ENCODE peak calls at places on chromosomes 2 and 18, in ten cellular contexts. J, M, G, D, E, F, H, C, W and U are unnamed samples.
A peak's percentile ranks its signal among the peaks of the same experiment; 100 is the strongest.

GRCh38 chr2:169094676-169095075 is 25.3 kb downstream of the DHRS9 start:
- DNase-seq in J (no peak), M (no peak), G (no peak), D (no peak), E (no peak), F (no peak), H (no peak), C (no peak), W (no peak), U (no peak)

GRCh38 chr2:36058953-36059352 is 296.6 kb upstream of the CRIM1 start:
- DNase-seq in J (no peak), M (no peak), G (no peak), D (no peak), E (no peak), F (no peak), H (no peak), C (no peak), W (no peak), U (no peak)

GRCh38 chr2:112147796-112148195 is 9.6 kb downstream of the FBLN7 start:
- DNase-seq in J (no peak), M (no peak), G (no peak), D (no peak), E (no peak), F (no peak), H (no peak), C (no peak), W (no peak), U (no peak)

GRCh38 chr2:45237850-45238542 is 228.7 kb upstream of the SIX2 start:
- DNase-seq in J (no peak), M (no peak), G (no peak), D (no peak), E (peak; percentile 79), F (no peak), H (peak; percentile 42), C (peak; percentile 29), W (no peak), U (peak; percentile 35)

GRCh38 chr2:31828891-31829290 is 181.9 kb downstream of the MEMO1 start:
- DNase-seq in J (no peak), M (no peak), G (no peak), D (no peak), E (no peak), F (no peak), H (no peak), C (no peak), W (no peak), U (no peak)

GRCh38 chr2:52882974-52883373 is 884.6 kb upstream of the CHAC2 start:
- DNase-seq in J (no peak), M (no peak), G (no peak), D (no peak), E (no peak), F (no peak), H (no peak), C (no peak), W (no peak), U (no peak)

GRCh38 chr2:43225093-43225787 is 1.2 kb downstream of the ZFP36L2 start:
- DNase-seq in J (peak; percentile 54), M (no peak), G (no peak), D (peak; percentile 52), E (peak; percentile 31), F (no peak), H (peak; percentile 78), C (peak; percentile 61), W (no peak), U (no peak)

GRCh38 chr2:210539578-210540416 is 16.6 kb upstream of the CPS1 start:
- DNase-seq in J (no peak), M (no peak), G (no peak), D (no peak), E (no peak), F (no peak), H (no peak), C (no peak), W (no peak), U (no peak)

GRCh38 chr2:240784629-240785423 is 35.2 kb downstream of the KIF1A start:
- DNase-seq in J (peak; percentile 1), M (no peak), G (no peak), D (no peak), E (no peak), F (no peak), H (no peak), C (peak; percentile 9), W (no peak), U (no peak)

GRCh38 chr2:12087671-12088380 is 341.4 kb downstream of the LPIN1 start:
- DNase-seq in J (no peak), M (no peak), G (no peak), D (no peak), E (no peak), F (no peak), H (no peak), C (no peak), W (no peak), U (no peak)

GRCh38 chr2:88227446-88227845 is 57.3 kb downstream of the THNSL2 start:
- DNase-seq in J (peak; percentile 54), M (no peak), G (no peak), D (no peak), E (no peak), F (no peak), H (no peak), C (no peak), W (no peak), U (no peak)

GRCh38 chr18:73296686-73297085 is 428.9 kb upstream of the NETO1 start:
- DNase-seq in J (no peak), M (no peak), G (no peak), D (no peak), E (no peak), F (no peak), H (no peak), C (no peak), W (no peak), U (no peak)

GRCh38 chr2:29309090-29310054 is 194.2 kb downstream of the CLIP4 start:
- DNase-seq in J (peak; percentile 60), M (no peak), G (no peak), D (peak; percentile 67), E (peak; percentile 79), F (no peak), H (peak; percentile 51), C (no peak), W (peak; percentile 30), U (peak; percentile 15)

GRCh38 chr2:63078852-63079606 is 28.4 kb downstream of the OTX1 start:
- DNase-seq in J (no peak), M (no peak), G (no peak), D (no peak), E (no peak), F (no peak), H (peak; percentile 36), C (no peak), W (peak; percentile 2), U (no peak)

GRCh38 chr2:32810909-32811495 is 135.8 kb upstream of the LTBP1 start:
- DNase-seq in J (no peak), M (no peak), G (no peak), D (no peak), E (no peak), F (no peak), H (no peak), C (no peak), W (no peak), U (no peak)

GRCh38 chr2:36607947-36608346 is 10.0 kb upstream of the FEZ2 start:
- DNase-seq in J (no peak), M (no peak), G (no peak), D (no peak), E (no peak), F (no peak), H (no peak), C (no peak), W (no peak), U (no peak)

GRCh38 chr2:171225302-171225980 is 64.7 kb upstream of the TLK1 start:
- DNase-seq in J (no peak), M (no peak), G (no peak), D (no peak), E (no peak), F (no peak), H (no peak), C (no peak), W (no peak), U (no peak)

GRCh38 chr2:112938904-112939303 is 27.9 kb downstream of the IL37 start:
- DNase-seq in J (no peak), M (no peak), G (no peak), D (no peak), E (no peak), F (no peak), H (no peak), C (no peak), W (no peak), U (no peak)

GRCh38 chr2:24820175-24820513 is 26.9 kb downstream of the CENPO start:
- DNase-seq in J (no peak), M (no peak), G (no peak), D (no peak), E (no peak), F (no peak), H (no peak), C (no peak), W (no peak), U (no peak)

GRCh38 chr2:68193144-68193543 is 35.5 kb downstream of the PNO1 start:
- DNase-seq in J (no peak), M (no peak), G (no peak), D (no peak), E (no peak), F (no peak), H (no peak), C (no peak), W (no peak), U (peak; percentile 25)